ENCODE peak calls at places on chromosome 11, in six cellular contexts. J, E, U, N, P and L are unnamed samples.

GRCh38 chr11:14537134-14537599 is 17.0 kb upstream of the PSMA1 start:
- DNase-seq in J (peak; percentile 38), E (peak; percentile 23), U (peak; percentile 36), N (no peak), P (peak; percentile 38), L (no peak)

GRCh38 chr11:19071255-19071654 is 10.7 kb upstream of the MRGPRX2 start:
- DNase-seq in J (peak; percentile 87), E (peak; percentile 22), U (peak; percentile 25), N (no peak), P (peak; percentile 28), L (no peak)

GRCh38 chr11:78033040-78033439 is 10.0 kb upstream of the KCTD14 start:
- DNase-seq in J (no peak), E (no peak), U (no peak), N (no peak), P (no peak), L (no peak)

GRCh38 chr11:101914349-101914736 is 467 bp upstream of the CEP126 start:
- DNase-seq in J (peak; percentile 2), E (no peak), U (no peak), N (no peak), P (no peak), L (no peak)

GRCh38 chr11:57072640-57073039 is 83.9 kb downstream of the OR5AK2 start:
- DNase-seq in J (no peak), E (no peak), U (no peak), N (no peak), P (no peak), L (no peak)

GRCh38 chr11:100789500-100789899 is 102.4 kb downstream of the ARHGAP42 start:
- DNase-seq in J (peak; percentile 36), E (no peak), U (no peak), N (no peak), P (no peak), L (no peak)

GRCh38 chr11:37560346-37560745 is 962.3 kb upstream of the RAG2 start:
- DNase-seq in J (no peak), E (no peak), U (no peak), N (no peak), P (no peak), L (no peak)

GRCh38 chr11:82960000-82960778 is 58.7 kb downstream of the DDIAS start:
- DNase-seq in J (no peak), E (no peak), U (no peak), N (no peak), P (no peak), L (no peak)

GRCh38 chr11:46987183-46987582 is 50.6 kb downstream of the CSTPP1 start:
- DNase-seq in J (no peak), E (no peak), U (no peak), N (no peak), P (no peak), L (no peak)

GRCh38 chr11:119446871-119447663 is 24.1 kb upstream of the THY1 start:
- DNase-seq in J (no peak), E (no peak), U (no peak), N (no peak), P (no peak), L (no peak)

GRCh38 chr11:27861706-27862430 is 161.6 kb upstream of the BDNF start:
- DNase-seq in J (no peak), E (no peak), U (no peak), N (no peak), P (no peak), L (no peak)

GRCh38 chr11:71153005-71153395 is 99.4 kb downstream of the SHANK2 start:
- DNase-seq in J (no peak), E (no peak), U (no peak), N (no peak), P (no peak), L (no peak)

GRCh38 chr11:32231909-32232493 is 141.1 kb downstream of the RCN1 start:
- DNase-seq in J (peak; percentile 46), E (no peak), U (no peak), N (no peak), P (no peak), L (no peak)

GRCh38 chr11:118596226-118596625 is 11.2 kb upstream of the PHLDB1 start:
- DNase-seq in J (no peak), E (no peak), U (no peak), N (no peak), P (no peak), L (no peak)

GRCh38 chr11:128530119-128531091 is 57.0 kb downstream of the ETS1 start:
- DNase-seq in J (no peak), E (no peak), U (no peak), N (no peak), P (no peak), L (no peak)

GRCh38 chr11:61955416-61956135 is 5.4 kb downstream of the BEST1 start:
- DNase-seq in J (peak; percentile 31), E (no peak), U (no peak), N (no peak), P (no peak), L (no peak)

GRCh38 chr11:119369035-119369925 is 12.2 kb downstream of the USP2 start:
- DNase-seq in J (no peak), E (no peak), U (no peak), N (no peak), P (no peak), L (no peak)

GRCh38 chr11:117510646-117511045 is 183.0 kb downstream of the CEP164 start:
- DNase-seq in J (no peak), E (no peak), U (no peak), N (no peak), P (no peak), L (no peak)

GRCh38 chr11:25733777-25734176 is 598.2 kb upstream of the ANO3 start:
- DNase-seq in J (no peak), E (no peak), U (no peak), N (no peak), P (no peak), L (no peak)

GRCh38 chr11:2923446-2924375 is 5.5 kb downstream of the PHLDA2 start:
- DNase-seq in J (no peak), E (no peak), U (no peak), N (no peak), P (no peak), L (no peak)

GRCh38 chr11:45982656-45983470 is 60.4 kb downstream of the LARGE2 start:
- DNase-seq in J (peak; percentile 54), E (peak; percentile 15), U (no peak), N (no peak), P (peak; percentile 24), L (no peak)

GRCh38 chr11:47373876-47374820 is 4.2 kb downstream of the SPI1 start:
- DNase-seq in J (peak; percentile 89), E (peak; percentile 70), U (peak; percentile 82), N (peak; percentile 71), P (peak; percentile 78), L (peak; percentile 81)

GRCh38 chr11:117986981-117987495 is 844 bp downstream of the IL10RA start:
- DNase-seq in J (no peak), E (peak; percentile 67), U (peak; percentile 50), N (no peak), P (no peak), L (no peak)

GRCh38 chr11:122344281-122344680 is 228.3 kb upstream of the BLID start:
- DNase-seq in J (no peak), E (no peak), U (no peak), N (no peak), P (no peak), L (no peak)

GRCh38 chr11:108177570-108177969 is 44.9 kb downstream of the NPAT start:
- DNase-seq in J (no peak), E (no peak), U (no peak), N (no peak), P (no peak), L (no peak)

GRCh38 chr11:108698844-108699642 is 34.2 kb downstream of the DDX10 start:
- DNase-seq in J (no peak), E (no peak), U (no peak), N (no peak), P (no peak), L (no peak)

GRCh38 chr11:94513091-94513490 is 830 bp downstream of the C11orf97 start:
- DNase-seq in J (no peak), E (no peak), U (no peak), N (no peak), P (no peak), L (no peak)

GRCh38 chr11:61118004-61118403 is 15.7 kb downstream of the CD5 start:
- DNase-seq in J (no peak), E (no peak), U (no peak), N (no peak), P (no peak), L (no peak)

GRCh38 chr11:42112896-42113295 is 653.4 kb upstream of the LRRC4C start:
- DNase-seq in J (no peak), E (no peak), U (no peak), N (no peak), P (no peak), L (no peak)

GRCh38 chr11:44623321-44623715 is 57.9 kb downstream of the CD82 start:
- DNase-seq in J (no peak), E (no peak), U (peak; percentile 10), N (no peak), P (no peak), L (no peak)

GRCh38 chr11:76148207-76148606 is 58.1 kb downstream of the WNT11 start:
- DNase-seq in J (no peak), E (no peak), U (no peak), N (no peak), P (no peak), L (no peak)

GRCh38 chr11:59706518-59707285 is 6.9 kb downstream of the OR10V1 start:
- DNase-seq in J (no peak), E (no peak), U (no peak), N (no peak), P (no peak), L (no peak)

GRCh38 chr11:64834723-64835615 is 9.5 kb downstream of the CDC42BPG start:
- DNase-seq in J (no peak), E (no peak), U (no peak), N (no peak), P (no peak), L (no peak)